ENCODE peak calls at places on chromosome 4, in ten cellular contexts. F is BJ; M is AG04450; H is cardiac muscle cell; T is OCI-LY7; L is CD4-positive, alpha-beta T cell; C is pancreas; V is fibroblast of pulmonary artery; A is endothelial cell of umbilical vein; Y is AG09319. D is an unnamed sample.

GRCh38 chr4:158845166-158846041 is 76.6 kb downstream of the FNIP2 start:
- DNase-seq in F (no peak), M (no peak), H (no peak), T (no peak), L (no peak), C (no peak), V (no peak), A (no peak), Y (no peak), D (peak; percentile 28)

GRCh38 chr4:89684536-89684935 is 152.4 kb downstream of the SNCA start:
- DNase-seq in F (no peak), M (no peak), H (no peak), T (no peak), L (no peak), C (no peak), V (no peak), A (no peak), Y (no peak), D (no peak)

GRCh38 chr4:128385683-128386304 is 98.2 kb upstream of the PGRMC2 start:
- DNase-seq in F (no peak), M (no peak), H (no peak), T (no peak), L (no peak), C (no peak), V (peak; percentile 51), A (peak; percentile 37), Y (no peak), D (peak; percentile 59)

GRCh38 chr4:79657379-79657778 is 249.4 kb upstream of the GK2 start:
- DNase-seq in F (no peak), M (no peak), H (no peak), T (no peak), L (no peak), C (no peak), V (no peak), A (no peak), Y (no peak), D (no peak)

GRCh38 chr4:1654216-1654945 is 29.7 kb downstream of the FAM53A start:
- DNase-seq in F (no peak), M (no peak), H (no peak), T (no peak), L (no peak), C (no peak), V (peak; percentile 16), A (no peak), Y (no peak), D (no peak)

GRCh38 chr4:186726440-186727148 is 2.9 kb upstream of the FAT1 start:
- DNase-seq in F (no peak), M (peak; percentile 49), H (peak; percentile 85), T (no peak), L (no peak), C (peak; percentile 88), V (peak; percentile 79), A (peak; percentile 51), Y (peak; percentile 50), D (peak; percentile 57)

GRCh38 chr4:36414248-36414647 is 132.8 kb downstream of the DTHD1 start:
- DNase-seq in F (no peak), M (no peak), H (no peak), T (peak; percentile 9), L (no peak), C (no peak), V (peak; percentile 0), A (no peak), Y (no peak), D (no peak)

GRCh38 chr4:113327513-113327912 is 278.1 kb downstream of the ANK2 start:
- DNase-seq in F (no peak), M (no peak), H (no peak), T (no peak), L (no peak), C (no peak), V (peak; percentile 33), A (no peak), Y (no peak), D (peak; percentile 14)

GRCh38 chr4:139735381-139736256 is 70.0 kb downstream of the MGST2 start:
- DNase-seq in F (no peak), M (no peak), H (peak; percentile 66), T (no peak), L (no peak), C (peak; percentile 75), V (no peak), A (peak; percentile 35), Y (no peak), D (peak; percentile 7)

GRCh38 chr4:127844605-127845116 is 36.0 kb upstream of the PLK4 start:
- DNase-seq in F (no peak), M (no peak), H (no peak), T (no peak), L (no peak), C (no peak), V (peak; percentile 26), A (no peak), Y (no peak), D (peak; percentile 8)

GRCh38 chr4:184548321-184548650 is 73.9 kb upstream of the IRF2 start:
- DNase-seq in F (no peak), M (no peak), H (no peak), T (no peak), L (no peak), C (no peak), V (no peak), A (no peak), Y (no peak), D (no peak)

GRCh38 chr4:120636120-120636630 is 286.4 kb downstream of the PRDM5 start:
- DNase-seq in F (no peak), M (no peak), H (no peak), T (no peak), L (no peak), C (no peak), V (no peak), A (no peak), Y (no peak), D (no peak)

GRCh38 chr4:111847256-111848108 is 297.8 kb upstream of the FAM241A start:
- DNase-seq in F (no peak), M (no peak), H (no peak), T (no peak), L (no peak), C (no peak), V (peak; percentile 2), A (no peak), Y (no peak), D (peak; percentile 5)

DNA sequence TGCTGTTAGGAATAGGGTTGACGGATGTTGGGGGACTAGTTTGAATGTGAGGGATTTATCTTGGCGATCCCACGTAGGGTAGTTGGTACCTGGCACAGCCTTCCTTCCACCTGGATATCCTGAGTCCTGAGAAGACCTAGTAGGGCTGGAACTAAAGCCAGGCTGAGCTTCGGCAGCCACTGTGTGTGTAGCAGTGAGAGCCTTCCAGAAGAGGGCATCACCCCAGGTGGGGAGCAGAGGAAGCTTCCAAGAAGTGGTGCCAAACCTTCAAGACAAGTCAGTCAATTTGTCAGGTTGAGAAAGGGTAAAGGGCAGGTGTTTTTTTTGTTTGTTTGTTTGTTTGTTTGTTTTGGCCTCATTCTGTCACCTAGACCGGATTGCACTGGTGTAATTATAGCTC is 1.2 kb upstream of the FGFBP2 start:
- DNase-seq in F (no peak), M (no peak), H (no peak), T (peak; percentile 12), L (no peak), C (no peak), V (no peak), A (no peak), Y (no peak), D (no peak)
- TF ChIP-seq CTCF in F (no peak), M (no peak), H (no peak), T (peak; percentile 28), L (no peak), C (no peak), V (no peak), A (no peak), Y (no peak), D (no peak)

GRCh38 chr4:155761047-155761446 is 2.2 kb downstream of the GUCY1B1 start:
- DNase-seq in F (no peak), M (no peak), H (no peak), T (no peak), L (no peak), C (no peak), V (no peak), A (no peak), Y (no peak), D (no peak)

GRCh38 chr4:155758500-155759371 is at the start of gene GUCY1B1:
- DNase-seq in F (peak; percentile 55), M (peak; percentile 86), H (peak; percentile 94), T (no peak), L (peak; percentile 55), C (peak; percentile 95), V (peak; percentile 93), A (peak; percentile 95), Y (peak; percentile 80), D (peak; percentile 87)

GRCh38 chr4:155761916-155762315 is 3.1 kb downstream of the GUCY1B1 start:
- DNase-seq in F (no peak), M (no peak), H (no peak), T (no peak), L (no peak), C (no peak), V (no peak), A (no peak), Y (no peak), D (no peak)

GRCh38 chr4:155757745-155758265 is 1.0 kb upstream of the GUCY1B1 start:
- DNase-seq in F (no peak), M (no peak), H (no peak), T (no peak), L (no peak), C (no peak), V (no peak), A (no peak), Y (no peak), D (no peak)

GRCh38 chr4:155759372-155760252 is 791 bp downstream of the GUCY1B1 start:
- DNase-seq in F (no peak), M (no peak), H (peak; percentile 69), T (no peak), L (no peak), C (peak; percentile 77), V (peak; percentile 33), A (peak; percentile 71), Y (no peak), D (no peak)
- TF ChIP-seq CTCF in F (no peak), M (no peak), H (no peak), T (no peak), L (no peak), C (no peak), V (no peak), A (no peak), Y (no peak), D (no peak)

GRCh38 chr4:35063171-35063570 is 1181.1 kb downstream of the ARAP2 start:
- DNase-seq in F (no peak), M (no peak), H (no peak), T (no peak), L (no peak), C (no peak), V (no peak), A (no peak), Y (no peak), D (no peak)
- TF ChIP-seq CTCF in F (no peak), M (no peak), H (no peak), T (no peak), L (no peak), C (no peak), V (no peak), A (no peak), Y (no peak), D (no peak)

DNA sequence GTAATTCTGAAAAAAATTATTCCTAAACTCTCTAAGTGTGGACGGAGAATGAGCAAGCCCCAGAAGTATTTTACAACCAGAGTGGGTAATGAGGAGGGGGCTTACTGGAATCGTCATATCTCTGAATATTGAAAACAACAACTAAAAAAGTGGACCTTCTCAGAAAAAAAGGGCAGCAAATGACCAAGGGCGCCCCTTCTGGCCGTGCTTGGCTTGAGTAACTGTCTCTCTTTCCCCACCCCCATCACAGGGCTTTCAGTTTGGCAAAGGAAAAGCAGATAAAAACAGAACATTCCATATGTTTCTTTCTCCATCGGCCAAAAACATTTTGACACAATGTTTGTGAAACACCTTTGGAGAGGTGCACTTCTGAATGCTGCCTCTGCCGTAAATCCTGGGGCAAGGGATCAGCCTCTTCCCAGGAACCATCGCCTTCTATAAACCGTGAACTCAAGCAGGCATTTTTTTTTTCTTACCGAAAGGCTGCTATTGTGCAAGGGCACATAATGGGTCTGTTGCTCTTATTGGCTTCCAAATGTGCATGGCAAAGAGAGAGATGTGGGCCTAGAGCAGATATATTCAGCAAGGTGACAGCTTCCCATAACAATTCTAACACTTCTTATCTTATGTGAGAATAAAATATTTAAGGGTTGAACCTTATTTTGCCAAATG is 115.4 kb downstream of the PARM1 start:
- DNase-seq in F (no peak), M (no peak), H (no peak), T (no peak), L (no peak), C (no peak), V (no peak), A (no peak), Y (no peak), D (no peak)
- TF ChIP-seq CTCF in F (peak; percentile 5), M (peak; percentile 31), H (no peak), T (peak; percentile 44), L (no peak), C (no peak), V (no peak), A (no peak), Y (no peak), D (peak; percentile 18)

D was measured in fibroblast of the aortic adventitia.